ENCODE peak calls at places on chromosomes 5 and 9, in ten cellular contexts. S is activated effector memory CD4-positive, alpha-beta T cell treated with Interleukin-2 at 50 U/mL for 16 hours; M is EH; R is T47D; Q is HEK293T; I is activated naive CD8-positive, alpha-beta T cell treated with anti-CD3 and anti-CD28 coated beads for 36 hours; V is stimulated activated CD4-positive, alpha-beta T cell treated with anti-CD3 and anti-CD28 coated beads, Interleukin-12 subunit alpha, Interleukin-12 subunit beta, amount 100 ng/mL, for 24 hours; A is T-helper 2 cell; Y is activated naive CD4-positive, alpha-beta T cell treated with anti-CD3 and anti-CD28 coated beads for 36 hours; G is Peyer's patch. E is an unnamed sample.

GRCh38 chr9:113886003-113886324 is 9.9 kb downstream of the ZNF618 start:
- DNase-seq in I (no peak), A (no peak), Q (no peak), S (no peak), V (no peak), Y (no peak), G (no peak), R (no peak), M (peak; percentile 27), E (no peak)

GRCh38 chr5:89582768-89583339 is 699.9 kb upstream of the MEF2C start:
- DNase-seq in M (no peak), Q (no peak), Y (no peak), S (no peak), R (no peak), I (no peak), G (no peak), A (no peak), V (no peak), E (no peak)

GRCh38 chr9:2943016-2943415 is 99.1 kb upstream of the PUM3 start:
- DNase-seq in I (no peak), G (no peak), Y (no peak), V (no peak), Q (no peak), A (no peak), M (no peak), R (no peak), S (no peak), E (no peak)

GRCh38 chr5:157955541-157956172 is 96.7 kb upstream of the CLINT1 start:
- DNase-seq in R (no peak), V (no peak), M (no peak), I (no peak), S (no peak), Q (no peak), G (no peak), A (no peak), Y (no peak), E (no peak)

GRCh38 chr5:177312649-177313181 is 1.0 kb upstream of the MXD3 start:
- DNase-seq in G (peak; percentile 79), S (no peak), A (no peak), Q (peak; percentile 35), R (peak; percentile 61), V (peak; percentile 52), I (peak; percentile 60), Y (peak; percentile 85), M (no peak), E (peak; percentile 52)

GRCh38 chr5:143040622-143041021 is 270.4 kb downstream of the ARHGAP26 start:
- DNase-seq in M (no peak), Y (no peak), Q (no peak), S (no peak), I (no peak), G (no peak), R (no peak), V (no peak), A (no peak), E (no peak)

GRCh38 chr5:28254846-28255245 is 1216.5 kb upstream of the CDH9 start:
- DNase-seq in S (no peak), G (no peak), M (no peak), V (no peak), Q (no peak), I (no peak), R (no peak), Y (no peak), A (no peak), E (no peak)

GRCh38 chr5:168076561-168076991 is 214.9 kb upstream of the WWC1 start:
- DNase-seq in V (peak; percentile 1), Y (peak; percentile 28), A (no peak), S (no peak), G (no peak), Q (peak; percentile 34), I (peak; percentile 1), R (peak; percentile 22), M (peak; percentile 77), E (peak; percentile 18)

GRCh38 chr5:109739741-109740140 is 50.0 kb downstream of the MAN2A1 start:
- DNase-seq in R (peak; percentile 67), V (no peak), A (no peak), G (no peak), M (peak; percentile 54), Q (no peak), I (no peak), Y (no peak), S (no peak), E (no peak)

GRCh38 chr5:179221196-179221876 is 123.9 kb downstream of the ADAMTS2 start:
- DNase-seq in A (no peak), M (no peak), S (no peak), I (no peak), G (peak; percentile 34), Q (no peak), V (no peak), Y (no peak), R (no peak), E (no peak)

GRCh38 chr5:121968910-121969607 is 7.3 kb downstream of the SRFBP1 start:
- DNase-seq in A (no peak), R (peak; percentile 44), Y (no peak), M (peak; percentile 99), Q (no peak), I (no peak), S (no peak), G (no peak), V (no peak), E (no peak)